ENCODE peak calls at places on chromosomes 2 and 18, in six cellular contexts. W is right cardiac atrium; H is stimulated activated CD4-positive, alpha-beta T cell treated with anti-CD3 and anti-CD28 coated beads, TNF-alpha, amount 100 ng/mL, for 4 hours; I is stimulated activated CD8-positive, alpha-beta memory T cell treated with anti-CD3 and anti-CD28 coated beads, Interleukin-4, amount 100 ng/mL, for 4 hours; Y is anterior cingulate cortex; R is NCI-H1694. O is an unnamed sample.

GRCh38 chr18:80159713-80160636 is 50.9 kb downstream of the ADNP2 start:
- DNase-seq in W (peak; percentile 82), Y (no peak), R (no peak), I (no peak), H (no peak), O (no peak)

GRCh38 chr18:79677840-79678239 is 1.8 kb upstream of the CTDP1 start:
- DNase-seq in I (no peak), W (no peak), H (no peak), Y (no peak), R (no peak), O (no peak)

GRCh38 chr2:20593072-20594034 is 57.5 kb downstream of the HS1BP3 start:
- DNase-seq in R (no peak), H (no peak), Y (no peak), W (peak; percentile 81), I (no peak), O (no peak)

GRCh38 chr2:37226863-37227262 is 4.5 kb downstream of the CEBPZ start:
- DNase-seq in Y (no peak), W (peak; percentile 12), R (no peak), I (no peak), H (no peak), O (no peak)

GRCh38 chr18:71784777-71785176 is 759.4 kb downstream of the CBLN2 start:
- DNase-seq in W (no peak), I (no peak), H (no peak), R (no peak), Y (no peak), O (no peak)

GRCh38 chr2:240452471-240453256 is 17.2 kb downstream of the GPC1 start:
- DNase-seq in R (no peak), Y (peak; percentile 38), W (peak; percentile 91), I (no peak), H (no peak), O (peak; percentile 39)

GRCh38 chr2:202541137-202541536 is 93.6 kb upstream of the FAM117B start:
- DNase-seq in H (no peak), R (no peak), W (no peak), I (no peak), Y (no peak), O (no peak)

GRCh38 chr2:240155080-240156025 is 14.9 kb upstream of the OTOS start:
- DNase-seq in H (no peak), I (no peak), R (no peak), Y (peak; percentile 35), W (no peak), O (no peak)

GRCh38 chr2:47512581-47513083 is 109.7 kb downstream of the MSH2 start:
- DNase-seq in W (no peak), R (no peak), Y (no peak), H (no peak), I (no peak), O (no peak)

GRCh38 chr2:202317080-202317859 is 51.7 kb downstream of the NOP58 start:
- DNase-seq in Y (no peak), R (peak; percentile 9), W (peak; percentile 74), I (no peak), H (no peak), O (no peak)

GRCh38 chr2:159564081-159564480 is 52.3 kb downstream of the BAZ2B start:
- DNase-seq in R (no peak), I (no peak), W (no peak), Y (no peak), H (no peak), O (no peak)

GRCh38 chr2:103176289-103176915 is 414.6 kb downstream of the TMEM182 start:
- DNase-seq in I (no peak), Y (no peak), R (no peak), H (no peak), W (no peak), O (no peak)

GRCh38 chr18:51603111-51603510 is 405.6 kb upstream of the MEX3C start:
- DNase-seq in R (no peak), W (no peak), H (no peak), I (no peak), Y (no peak), O (no peak)

GRCh38 chr2:101463885-101464653 is 10.8 kb downstream of the RFX8 start:
- DNase-seq in W (no peak), Y (no peak), I (no peak), H (no peak), R (no peak), O (no peak)

GRCh38 chr2:167844714-167845530 is 402.5 kb downstream of the STK39 start:
- DNase-seq in I (no peak), H (no peak), Y (no peak), R (no peak), W (no peak), O (no peak)

GRCh38 chr2:172181840-172182239 is 79.1 kb upstream of the DLX2 start:
- DNase-seq in W (no peak), H (no peak), I (no peak), R (no peak), Y (no peak), O (no peak)

GRCh38 chr18:63422087-63422861 is at the start of gene VPS4B:
- DNase-seq in R (peak; percentile 95), H (peak; percentile 99), W (peak; percentile 100), Y (peak; percentile 98), I (peak; percentile 99), O (peak; percentile 97)

GRCh38 chr2:70647873-70648481 is 94.4 kb upstream of the TGFA start:
- DNase-seq in Y (no peak), H (peak; percentile 50), R (peak; percentile 85), I (peak; percentile 37), W (peak; percentile 77), O (no peak)

GRCh38 chr2:4140284-4140962 is 437.0 kb downstream of the DCDC2C start:
- DNase-seq in Y (no peak), R (no peak), H (no peak), W (no peak), I (no peak), O (no peak)

GRCh38 chr2:67974564-67975430 is 88.0 kb downstream of the C1D start:
- DNase-seq in Y (peak; percentile 13), I (no peak), H (no peak), R (no peak), W (peak; percentile 63), O (peak; percentile 46)

O was measured in caudate nucleus.